ENCODE peak calls at places on chromosomes 6 and 20, in four cellular contexts. U is GM12878, D is A549, I is K562. Q is an unnamed sample.

GRCh38 chr6:14549319-14549770 is 431.8 kb downstream of the CD83 start:
- DNase-seq in I (no peak), D (no peak), U (no peak), Q (no peak)

GRCh38 chr20:44836596-44837120 is 26.3 kb upstream of the RIMS4 start:
- DNase-seq in U (no peak), D (no peak), I (no peak), Q (no peak)

GRCh38 chr6:51273228-51273961 is 454.7 kb downstream of the TFAP2B start:
- DNase-seq in D (no peak), I (no peak), U (no peak), Q (no peak)

GRCh38 chr6:163415620-163416379 is 1.3 kb downstream of the QKI start:
- DNase-seq in I (peak; percentile 84), D (peak; percentile 44), U (peak; percentile 72), Q (peak; percentile 52)

GRCh38 chr6:159716247-159717086 is 10.8 kb upstream of the WTAP start:
- DNase-seq in I (no peak), D (peak; percentile 42), U (no peak), Q (peak; percentile 98)

GRCh38 chr6:157513004-157513603 is 132.1 kb downstream of the ZDHHC14 start:
- DNase-seq in I (peak; percentile 24), D (no peak), U (no peak), Q (peak; percentile 43)

GRCh38 chr6:116206231-116206903 is 47.5 kb downstream of the TSPYL4 start:
- DNase-seq in D (no peak), I (no peak), U (no peak), Q (no peak)

GRCh38 chr6:30769088-30769852 is 24.9 kb upstream of the IER3 start:
- DNase-seq in I (peak; percentile 91), D (peak; percentile 94), U (no peak), Q (peak; percentile 98)

GRCh38 chr20:12414446-12415274 is 497.0 kb downstream of the BTBD3 start:
- DNase-seq in I (no peak), U (no peak), D (no peak), Q (no peak)

GRCh38 chr20:10603971-10604864 is 69.6 kb downstream of the JAG1 start:
- DNase-seq in I (no peak), U (no peak), D (peak; percentile 86), Q (peak; percentile 94)

GRCh38 chr6:40177596-40177995 is 243.3 kb upstream of the MOCS1 start:
- DNase-seq in I (no peak), D (no peak), U (no peak), Q (no peak)

GRCh38 chr6:85744571-85744970 is 101.9 kb upstream of the SYNCRIP start:
- DNase-seq in U (no peak), I (no peak), D (no peak), Q (no peak)

GRCh38 chr6:104589940-104590339 is 269.8 kb downstream of the HACE1 start:
- DNase-seq in U (no peak), I (no peak), D (no peak), Q (no peak)

GRCh38 chr20:64167676-64168075 is 3.4 kb downstream of the MYT1 start:
- DNase-seq in I (no peak), U (no peak), D (no peak), Q (no peak)

GRCh38 chr20:57837208-57838035 is 127.6 kb upstream of the PMEPA1 start:
- DNase-seq in I (no peak), U (no peak), D (no peak), Q (no peak)

GRCh38 chr20:8867346-8867745 is 201.5 kb upstream of the PLCB4 start:
- DNase-seq in I (no peak), D (no peak), U (no peak), Q (no peak)

GRCh38 chr20:52209154-52209571 is 17.6 kb upstream of the ZFP64 start:
- DNase-seq in I (no peak), D (no peak), U (no peak), Q (no peak)

GRCh38 chr6:363909-364308 is 27.6 kb upstream of the IRF4 start:
- DNase-seq in I (no peak), D (peak; percentile 5), U (no peak), Q (no peak)

GRCh38 chr20:10540636-10541493 is 105.8 kb downstream of the SLX4IP start:
- DNase-seq in D (peak; percentile 86), I (no peak), U (no peak), Q (peak; percentile 94)

GRCh38 chr6:111798281-111798725 is 74.9 kb downstream of the FYN start:
- DNase-seq in U (no peak), I (no peak), D (no peak), Q (no peak)

GRCh38 chr20:60007452-60007851 is 49.2 kb downstream of the CDH26 start:
- DNase-seq in I (no peak), U (no peak), D (no peak), Q (no peak)

GRCh38 chr6:108755257-108756240 is 92.7 kb upstream of the ARMC2 start:
- DNase-seq in I (no peak), D (no peak), U (no peak), Q (peak; percentile 51)

GRCh38 chr6:114740547-114740946 is 397.7 kb upstream of the HS3ST5 start:
- DNase-seq in D (no peak), U (no peak), I (no peak), Q (no peak)

GRCh38 chr20:61719691-61720347 is 345.9 kb downstream of the TAF4 start:
- DNase-seq in U (no peak), I (no peak), D (no peak), Q (no peak)

GRCh38 chr20:11445161-11445560 is 472.5 kb upstream of the BTBD3 start:
- DNase-seq in D (no peak), I (no peak), U (no peak), Q (no peak)

GRCh38 chr20:59770270-59770669 is 163.2 kb downstream of the SYCP2 start:
- DNase-seq in I (no peak), D (no peak), U (no peak), Q (no peak)

GRCh38 chr6:25312034-25312620 is 33.0 kb downstream of the CARMIL1 start:
- DNase-seq in U (no peak), I (no peak), D (peak; percentile 51), Q (peak; percentile 46)

GRCh38 chr20:36202891-36203338 is 33.4 kb upstream of the AAR2 start:
- DNase-seq in U (no peak), I (peak; percentile 76), D (peak; percentile 48), Q (peak; percentile 19)

GRCh38 chr20:44038681-44039123 is 124.0 kb downstream of the TOX2 start:
- DNase-seq in D (no peak), I (no peak), U (no peak), Q (no peak)

GRCh38 chr6:36595168-36595818 is 1.1 kb downstream of the SRSF3 start:
- DNase-seq in D (peak; percentile 56), U (no peak), I (peak; percentile 66), Q (peak; percentile 55)

GRCh38 chr6:106048331-106048730 is 37.8 kb upstream of the PRDM1 start:
- DNase-seq in U (no peak), D (no peak), I (no peak), Q (no peak)

GRCh38 chr6:148240866-148241477 is 101.7 kb upstream of the SASH1 start:
- DNase-seq in I (no peak), D (no peak), U (no peak), Q (peak; percentile 25)

GRCh38 chr6:45900808-45901752 is 114.6 kb downstream of the CLIC5 start:
- DNase-seq in I (no peak), D (no peak), U (no peak), Q (no peak)

GRCh38 chr20:9035129-9035528 is 33.8 kb upstream of the PLCB4 start:
- DNase-seq in I (no peak), U (no peak), D (peak; percentile 75), Q (peak; percentile 94)

GRCh38 chr20:21424846-21425245 is 27.5 kb upstream of the NKX2-4 start:
- DNase-seq in I (no peak), U (no peak), D (no peak), Q (no peak)

GRCh38 chr6:151445482-151445881 is 6.4 kb downstream of the RMND1 start:
- DNase-seq in U (no peak), D (no peak), I (no peak), Q (peak; percentile 95)

GRCh38 chr6:155436981-155437749 is 18.5 kb downstream of the NOX3 start:
- DNase-seq in D (no peak), U (no peak), I (no peak), Q (peak; percentile 42)

GRCh38 chr20:51583073-51583472 is 40.6 kb upstream of the NFATC2 start:
- DNase-seq in I (no peak), D (no peak), U (no peak), Q (no peak)

GRCh38 chr6:167737205-167737830 is 89.4 kb upstream of the AFDN start:
- DNase-seq in U (no peak), D (no peak), I (no peak), Q (no peak)
- TF ChIP-seq ELK1 in U (no peak), D (no peak), I (no peak), Q (no peak)

GRCh38 chr6:63579937-63580703 is 7.8 kb downstream of the LOC128125822 start:
- DNase-seq in I (no peak), D (no peak), U (no peak), Q (no peak)
- TF ChIP-seq ELK1 in I (no peak), D (no peak), U (no peak), Q (no peak)

GRCh38 chr6:32799168-32799567 is 17.6 kb downstream of the HLA-DOB start:
- DNase-seq in D (no peak), I (no peak), U (no peak), Q (no peak)
- TF ChIP-seq ELK1 in D (no peak), I (no peak), U (no peak), Q (no peak)

GRCh38 chr6:20252311-20252710 is 40.0 kb upstream of the MBOAT1 start:
- DNase-seq in U (no peak), I (peak; percentile 34), D (no peak), Q (no peak)
- TF ChIP-seq ELK1 in U (no peak), I (no peak), D (no peak), Q (no peak)

GRCh38 chr20:19991826-19992225 is 25.3 kb upstream of the NAA20 start:
- DNase-seq in U (no peak), D (no peak), I (no peak), Q (peak; percentile 58)

GRCh38 chr20:19995220-19995863 is 21.8 kb upstream of the NAA20 start:
- DNase-seq in D (peak; percentile 61), I (peak; percentile 51), U (no peak), Q (peak; percentile 64)

GRCh38 chr20:19993937-19994667 is 23.1 kb upstream of the NAA20 start:
- DNase-seq in U (no peak), D (peak; percentile 57), I (no peak), Q (peak; percentile 76)

GRCh38 chr20:19990911-19991707 is 26.1 kb upstream of the NAA20 start:
- DNase-seq in D (no peak), I (no peak), U (no peak), Q (no peak)

DNA sequence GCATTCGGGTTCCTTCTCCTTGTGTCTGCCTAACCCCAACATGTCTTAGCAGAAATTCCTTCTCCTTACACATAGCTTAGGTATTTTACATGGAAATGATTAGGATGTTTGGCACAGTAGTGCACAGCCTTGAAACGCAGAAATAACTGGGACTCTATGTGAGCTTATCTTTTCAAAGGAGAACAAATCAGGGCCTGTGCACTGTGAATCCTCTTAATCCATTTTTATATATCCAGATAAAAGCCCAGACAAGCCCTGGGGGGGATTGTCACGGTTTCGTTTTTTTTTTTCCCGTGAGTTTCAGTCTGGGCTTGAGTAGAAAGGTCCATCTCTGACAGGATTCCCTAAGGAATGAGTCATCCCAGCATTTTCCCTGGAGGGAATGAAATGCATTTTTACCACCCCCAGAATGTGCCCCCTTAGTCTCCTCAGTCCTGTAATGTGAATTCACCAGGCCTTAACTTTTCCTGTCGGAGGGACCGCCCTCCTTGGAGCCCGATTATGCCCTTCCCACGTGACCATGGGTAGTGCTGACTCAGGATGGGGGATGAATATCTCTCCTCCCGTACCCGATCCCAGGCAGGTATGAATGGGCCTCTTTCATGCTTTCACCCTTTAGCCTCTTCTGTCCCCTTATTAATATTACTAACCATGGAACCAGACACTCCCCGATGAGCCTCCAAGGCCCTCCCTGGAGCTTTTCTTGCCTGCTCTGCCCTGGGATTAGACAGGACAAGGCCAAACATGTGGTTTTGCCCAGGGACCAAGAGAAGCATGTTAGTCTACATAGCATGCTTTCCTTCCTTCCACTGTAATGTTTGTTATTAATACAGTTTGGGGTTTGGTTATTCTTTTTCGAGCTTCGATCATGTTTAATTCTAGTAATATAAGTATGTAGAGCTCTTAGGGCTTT is 23.9 kb upstream of the NAA20 start:
- DNase-seq in U (no peak), I (peak; percentile 13), D (peak; percentile 89), Q (peak; percentile 91)
- TF ChIP-seq ELK1 in U (no peak), I (no peak), D (no peak), Q (no peak)